ENCODE peak calls at places on chromosomes 4 and X, in four cellular contexts. P is IMR-90, A is mucosa of descending colon, R is astrocyte of the spinal cord. S is an unnamed sample.

GRCh38 chr4:174358823-174359222 is 75.1 kb downstream of the CEP44 start:
- DNase-seq in A (no peak), P (peak), R (peak), S (peak)

GRCh38 chrX:9665113-9665512 is 100.5 kb downstream of the GPR143 start:
- DNase-seq in A (no peak), R (no peak), P (no peak), S (no peak)

GRCh38 chr4:107625503-107625902 is 94.5 kb downstream of the PAPSS1 start:
- DNase-seq in P (no peak), R (no peak), A (no peak), S (no peak)

GRCh38 chrX:136625246-136625645 is 22.7 kb upstream of the CD40LG start:
- DNase-seq in A (no peak), R (no peak), P (no peak), S (no peak)

GRCh38 chrX:69022430-69022829 is 142.8 kb downstream of the PJA1 start:
- DNase-seq in P (no peak), R (no peak), A (no peak), S (no peak)

GRCh38 chr4:46656071-46656470 is 253.0 kb downstream of the COX7B2 start:
- DNase-seq in P (no peak), A (no peak), R (no peak), S (no peak)

GRCh38 chrX:17024896-17025295 is 78.4 kb downstream of the REPS2 start:
- DNase-seq in A (peak), R (no peak), P (no peak), S (no peak)

GRCh38 chr4:86822136-86822535 is 27.0 kb downstream of the SLC10A6 start:
- DNase-seq in A (no peak), R (no peak), P (peak), S (peak)

GRCh38 chr4:138494931-138495330 is 252.8 kb upstream of the SLC7A11 start:
- DNase-seq in P (peak), A (no peak), R (peak), S (peak)

GRCh38 chr4:177508662-177509061 is 66.4 kb upstream of the AGA start:
- DNase-seq in P (no peak), R (no peak), A (no peak), S (no peak)

GRCh38 chr4:177509346-177509745 is 67.1 kb upstream of the AGA start:
- DNase-seq in P (no peak), A (no peak), R (no peak), S (no peak)

GRCh38 chr4:177499537-177499936 is 57.3 kb upstream of the AGA start:
- DNase-seq in R (no peak), P (no peak), A (no peak), S (no peak)

GRCh38 chr4:177505171-177505615 is 63.0 kb upstream of the AGA start:
- DNase-seq in R (no peak), P (no peak), A (no peak), S (no peak)
- TF ChIP-seq CTCF in R (no peak), P (no peak), A (no peak), S (no peak)

GRCh38 chr4:159455675-159456235 is 352.9 kb downstream of the RAPGEF2 start:
- DNase-seq in P (peak), A (no peak), R (peak), S (peak)
- H3K4me3 ChIP-seq in P (no peak), A (no peak), R (no peak), S (no peak)

GRCh38 chr4:77465271-77465670 is 140.3 kb upstream of the CXCL13 start:
- DNase-seq in P (no peak), R (peak), A (no peak), S (peak)
- TF ChIP-seq CTCF in P (no peak), R (peak), A (no peak), S (peak)

DNA sequence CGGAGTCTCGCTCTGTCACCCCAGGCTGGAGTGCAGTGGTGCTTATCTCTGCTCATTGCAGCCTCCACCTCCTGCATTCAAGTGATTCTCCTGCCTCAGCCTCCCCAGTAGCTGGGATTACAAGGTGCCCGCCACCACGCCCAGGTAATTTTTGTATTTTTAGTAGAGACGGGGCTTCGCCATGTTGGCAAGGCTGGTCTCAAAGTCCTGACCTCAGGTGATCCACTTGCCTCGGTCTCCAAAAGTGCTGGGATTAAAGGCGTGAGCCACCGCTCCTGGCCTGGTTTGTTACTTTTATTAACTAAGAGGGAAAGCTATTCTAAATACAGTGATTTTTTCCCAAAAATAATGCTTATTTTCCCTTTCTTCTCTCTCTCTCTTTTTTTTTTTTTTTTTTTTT is 866 bp upstream of the CENPE start:
- DNase-seq in R (no peak), A (peak), P (no peak), S (no peak)
- H3K4me3 ChIP-seq in R (peak), A (no peak), P (no peak), S (peak)

GRCh38 chr4:135371137-135371536 is 1169.5 kb upstream of the PABPC4L start:
- DNase-seq in A (peak), R (no peak), P (no peak), S (no peak)
- TF ChIP-seq CTCF in A (no peak), R (no peak), P (no peak), S (no peak)

S was measured in foreskin fibroblast.